ENCODE peak calls at places on chromosomes 11 and 22, in four cellular contexts. V is tibial nerve, R is AG04450, E is heart right ventricle. B is an unnamed sample.

GRCh38 chr22:44412136-44412731 is 85.8 kb downstream of the RTL6 start:
- DNase-seq in V (no peak), R (no peak), E (no peak), B (no peak)

GRCh38 chr11:109914038-109914437 is 179.2 kb upstream of the ZC3H12C start:
- DNase-seq in V (no peak), R (no peak), E (no peak), B (no peak)

GRCh38 chr11:47924184-47924671 is 56.1 kb upstream of the PTPRJ start:
- DNase-seq in V (no peak), R (no peak), E (no peak), B (no peak)

GRCh38 chr11:76339217-76339616 is 41.7 kb downstream of the THAP12 start:
- DNase-seq in V (peak), R (no peak), E (peak), B (no peak)

GRCh38 chr11:2229713-2230297 is 40.6 kb downstream of the ASCL2 start:
- DNase-seq in V (no peak), R (no peak), E (no peak), B (no peak)

GRCh38 chr22:29470159-29470855 is 9.7 kb upstream of the NEFH start:
- DNase-seq in V (no peak), R (no peak), E (peak), B (peak)

GRCh38 chr11:119361961-119362725 is 15.6 kb upstream of the MFRP start:
- DNase-seq in V (no peak), R (no peak), E (no peak), B (no peak)

GRCh38 chr11:2555891-2556290 is 111.1 kb downstream of the KCNQ1 start:
- DNase-seq in V (no peak), R (no peak), E (no peak), B (no peak)

GRCh38 chr11:57732661-57733060 is 8.6 kb upstream of the SELENOH start:
- DNase-seq in V (no peak), R (no peak), E (no peak), B (no peak)

GRCh38 chr11:119697445-119697844 is 31.6 kb downstream of the NECTIN1 start:
- DNase-seq in V (no peak), R (no peak), E (no peak), B (no peak)

GRCh38 chr11:117823941-117824420 is 563 bp downstream of the FXYD2 start:
- DNase-seq in V (peak), R (no peak), E (peak), B (no peak)

GRCh38 chr22:43343262-43343988 is at the start of gene SCUBE1:
- DNase-seq in V (peak), R (no peak), E (peak), B (no peak)

GRCh38 chr22:28172948-28173360 is 253.9 kb upstream of the PITPNB start:
- DNase-seq in V (no peak), R (no peak), E (no peak), B (no peak)

GRCh38 chr11:72826191-72826941 is 12.2 kb downstream of the ATG16L2 start:
- DNase-seq in V (no peak), R (no peak), E (no peak), B (no peak)
- H3K27ac ChIP-seq in V (no peak), R (no peak), E (peak), B (no peak)

DNA sequence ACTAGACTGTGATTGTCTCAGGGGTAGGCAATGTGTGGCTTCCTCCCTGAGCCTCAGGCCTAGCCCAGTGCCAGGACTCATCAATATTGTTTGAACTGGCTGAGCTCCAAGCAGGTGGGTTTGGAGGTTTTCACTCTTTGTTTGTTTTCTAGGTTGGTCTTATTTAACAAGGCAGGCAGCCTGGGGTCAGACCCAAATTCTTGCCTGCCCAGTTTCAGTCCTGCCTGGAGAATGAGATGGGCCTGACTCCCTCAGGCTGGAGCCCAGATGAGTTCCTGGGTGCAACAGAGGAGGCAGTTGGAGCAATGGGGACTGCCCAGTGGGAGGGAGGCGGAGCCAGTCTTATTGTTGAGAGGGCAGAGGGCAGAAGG is 28.3 kb upstream of the TP53I11 start:
- DNase-seq in V (no peak), R (no peak), E (no peak), B (no peak)
- H3K27ac ChIP-seq in V (no peak), R (no peak), E (peak), B (no peak)

GRCh38 chr11:123561046-123561781 is 93.2 kb downstream of the SCN3B start:
- DNase-seq in V (no peak), R (no peak), E (peak), B (no peak)

GRCh38 chr11:123564225-123564624 is 90.2 kb downstream of the SCN3B start:
- DNase-seq in V (no peak), R (no peak), E (no peak), B (no peak)

GRCh38 chr11:123560001-123560400 is 94.4 kb downstream of the SCN3B start:
- DNase-seq in V (peak), R (peak), E (peak), B (no peak)

GRCh38 chr11:123562166-123562565 is 92.3 kb downstream of the SCN3B start:
- DNase-seq in V (no peak), R (no peak), E (no peak), B (no peak)

DNA sequence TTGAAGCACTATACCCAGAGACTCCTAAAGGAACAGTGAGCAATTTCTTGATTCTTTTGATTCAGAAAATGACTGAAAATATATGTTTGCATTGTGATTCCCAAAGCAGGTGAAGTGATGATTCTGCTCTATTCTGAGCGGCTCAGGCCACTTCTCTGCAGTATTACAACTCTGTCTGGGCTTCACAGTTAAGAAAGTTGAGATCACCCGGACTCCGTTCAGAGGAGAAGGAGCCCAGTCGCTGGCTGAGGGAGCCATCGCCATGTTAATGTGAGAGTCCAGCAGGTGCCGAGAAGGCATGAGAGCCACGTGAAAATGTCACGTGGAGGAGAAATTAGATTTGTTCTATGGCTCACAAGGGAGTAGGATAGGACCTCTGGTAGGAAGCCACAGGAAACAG is 91.6 kb downstream of the SCN3B start:
- DNase-seq in V (no peak), R (no peak), E (no peak), B (no peak)
- H3K27ac ChIP-seq in V (no peak), R (no peak), E (no peak), B (no peak)

GRCh38 chr11:130511765-130512164 is 63.3 kb downstream of the ADAMTS15 start:
- DNase-seq in V (no peak), R (no peak), E (no peak), B (no peak)

GRCh38 chr11:130514316-130514715 is 65.9 kb downstream of the ADAMTS15 start:
- DNase-seq in V (no peak), R (no peak), E (no peak), B (no peak)

GRCh38 chr11:130514851-130515250 is 66.4 kb downstream of the ADAMTS15 start:
- DNase-seq in V (no peak), R (no peak), E (no peak), B (no peak)

GRCh38 chr11:130512662-130513061 is 64.2 kb downstream of the ADAMTS15 start:
- DNase-seq in V (no peak), R (no peak), E (no peak), B (no peak)

DNA sequence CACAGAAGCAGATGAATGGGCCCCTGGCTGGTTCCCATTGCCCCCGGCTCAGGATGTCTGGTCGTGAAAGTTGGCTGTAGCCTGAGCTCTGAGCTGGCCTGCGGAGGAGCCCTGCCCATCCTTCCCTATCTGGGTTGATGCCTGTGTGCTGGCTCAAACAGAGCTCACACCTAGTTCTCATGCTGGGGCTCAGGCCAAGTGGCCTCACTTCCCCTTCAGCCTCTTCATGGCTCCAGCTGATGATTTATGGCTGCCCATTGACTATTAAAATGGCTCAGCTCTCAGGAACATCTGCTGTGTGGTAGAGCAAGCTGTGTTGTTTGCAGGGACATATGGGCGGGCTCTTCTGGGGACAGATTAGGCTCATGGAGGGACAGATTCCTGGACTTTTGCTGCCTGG is 64.7 kb downstream of the ADAMTS15 start:
- DNase-seq in V (no peak), R (no peak), E (peak), B (no peak)
- H3K27ac ChIP-seq in V (no peak), R (no peak), E (peak), B (no peak)

GRCh38 chr11:12842933-12843636 is 166.0 kb upstream of the RASSF10 start:
- DNase-seq in V (no peak), R (no peak), E (no peak), B (no peak)
- H3K27ac ChIP-seq in V (peak), R (no peak), E (no peak), B (no peak)

GRCh38 chr11:17921620-17922473 is 91.0 kb downstream of the SERGEF start:
- DNase-seq in V (peak), R (no peak), E (no peak), B (no peak)
- H3K27ac ChIP-seq in V (peak), R (no peak), E (no peak), B (no peak)

DNA sequence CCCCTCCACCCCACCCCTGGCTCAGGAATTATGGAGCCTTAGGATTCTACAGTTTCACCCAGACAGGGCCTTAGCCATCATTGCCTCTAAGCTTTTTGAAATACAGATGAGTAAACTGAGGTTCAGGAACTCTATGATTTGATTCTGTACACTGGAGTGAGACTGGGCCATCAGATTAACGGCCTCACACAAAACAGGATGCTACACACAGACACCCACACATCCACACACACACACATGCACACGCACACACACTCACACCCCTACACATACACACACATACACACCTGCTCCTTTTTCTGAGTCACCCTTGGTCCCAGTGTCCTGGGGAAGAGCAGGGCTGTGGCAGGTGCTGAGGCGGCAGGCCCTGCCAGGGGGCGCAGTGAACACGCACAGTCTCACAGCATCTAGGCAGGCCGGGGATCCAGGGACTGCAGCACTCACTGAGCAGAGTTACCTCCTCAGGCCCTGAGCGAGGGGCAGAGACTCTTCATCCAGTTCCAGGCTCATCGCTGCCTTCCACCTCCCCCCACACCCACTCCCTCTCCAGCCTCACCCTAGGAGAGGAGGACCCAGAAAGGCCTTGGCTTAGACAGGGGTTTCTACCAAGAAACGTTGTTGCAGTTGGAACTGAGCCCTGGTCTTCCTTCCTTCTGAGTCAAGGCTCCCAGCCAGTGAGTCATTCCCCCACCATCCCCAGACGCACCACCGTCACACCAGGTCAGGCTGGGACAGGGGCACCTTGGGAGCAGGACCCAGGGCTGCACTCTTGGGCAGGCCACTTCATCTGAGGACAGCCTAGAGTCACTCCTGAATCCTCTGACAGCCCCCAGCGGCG is 89.8 kb upstream of the PARVA start:
- DNase-seq in V (peak), R (peak), E (peak), B (peak)
- H3K27ac ChIP-seq in V (peak), R (peak), E (peak), B (no peak)

DNA sequence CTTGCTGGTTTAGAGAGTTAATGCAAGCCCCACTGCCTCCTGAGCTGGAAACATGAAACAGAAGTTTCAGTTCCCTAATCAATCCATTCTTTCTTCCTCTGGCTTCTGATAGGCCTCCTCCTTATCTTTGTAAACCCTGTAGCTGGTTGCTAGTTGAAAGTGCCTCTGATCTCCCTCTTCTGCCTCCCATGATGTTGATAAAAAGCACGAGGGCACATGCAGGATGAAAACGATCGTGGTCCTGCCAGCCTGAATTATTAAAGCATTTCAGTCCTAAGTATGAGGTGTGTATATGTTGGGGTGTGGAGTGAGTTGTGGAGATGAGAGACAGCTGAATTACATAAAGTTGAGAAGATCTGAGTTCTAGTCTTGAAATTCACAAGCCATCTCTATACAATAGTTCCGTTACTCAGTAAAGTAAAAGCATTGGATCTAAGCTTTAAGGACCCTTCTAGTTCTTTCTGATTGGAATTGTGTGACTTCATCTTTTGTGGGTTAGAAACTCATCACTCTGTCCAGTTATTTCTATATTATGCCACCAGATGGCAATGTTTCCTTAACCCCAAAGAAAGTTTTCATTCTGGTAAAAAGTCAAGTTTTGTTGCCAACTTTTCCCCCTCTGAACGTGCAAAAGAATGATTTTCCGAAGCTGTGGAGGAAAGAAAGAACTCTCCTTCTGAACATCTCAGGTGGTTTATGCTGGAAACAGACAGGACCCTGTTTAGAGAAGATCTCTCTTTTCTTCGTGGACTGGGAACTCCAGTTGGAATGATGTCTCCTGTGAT is 34.8 kb upstream of the EHF start:
- DNase-seq in V (no peak), R (peak), E (no peak), B (peak)
- H3K27ac ChIP-seq in V (no peak), R (no peak), E (no peak), B (no peak)

GRCh38 chr11:128207861-128208321 is 379.5 kb downstream of the ETS1 start:
- DNase-seq in V (no peak), R (peak), E (no peak), B (no peak)

GRCh38 chr11:128208329-128209220 is 378.8 kb downstream of the ETS1 start:
- DNase-seq in V (peak), R (peak), E (peak), B (no peak)

GRCh38 chr11:128212324-128212723 is 375.0 kb downstream of the ETS1 start:
- DNase-seq in V (no peak), R (no peak), E (no peak), B (no peak)

GRCh38 chr11:128213461-128213860 is 373.9 kb downstream of the ETS1 start:
- DNase-seq in V (no peak), R (no peak), E (no peak), B (no peak)

DNA sequence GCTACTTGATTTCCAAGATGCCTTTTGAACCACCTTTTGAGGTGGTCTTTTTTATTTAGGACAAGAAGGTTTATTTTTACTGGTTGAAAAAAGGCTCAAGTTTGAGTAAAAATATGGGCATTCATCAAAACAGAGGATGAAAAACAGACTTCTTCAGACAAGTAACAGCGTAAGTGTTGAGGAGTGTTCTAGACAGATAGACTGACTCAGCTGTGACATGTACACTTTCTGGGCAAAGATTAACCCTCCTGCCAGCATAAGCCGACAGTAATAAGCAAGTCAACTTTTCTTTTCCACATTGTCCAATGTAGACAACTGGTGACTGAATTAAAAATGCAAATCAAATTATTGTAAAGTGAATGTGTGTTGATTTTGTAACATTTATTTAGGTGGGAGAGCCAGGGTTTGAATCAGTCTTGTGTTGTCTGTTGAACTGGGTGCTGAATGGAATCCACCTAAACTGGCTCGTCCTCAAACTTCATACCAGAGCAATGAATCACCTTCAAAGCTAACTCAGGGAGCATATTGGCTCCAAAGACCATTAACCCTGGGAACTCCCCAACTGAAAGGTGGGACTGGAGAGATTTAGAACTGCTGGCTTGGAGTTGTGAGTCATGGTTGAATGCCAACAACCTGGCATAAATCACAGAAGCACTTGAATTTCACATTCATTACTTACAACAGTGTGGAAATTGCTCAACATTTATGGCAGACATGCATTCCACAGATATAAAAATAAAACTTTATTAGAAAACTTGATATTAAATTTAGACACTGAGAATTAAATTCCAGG is 377.0 kb downstream of the ETS1 start:
- DNase-seq in V (no peak), R (peak), E (peak), B (no peak)
- H3K27ac ChIP-seq in V (no peak), R (peak), E (peak), B (no peak)